ENCODE peak calls at places on chromosomes 7 and 10, in five cellular contexts. D is foreskin fibroblast, V is AG04450, J is choroid plexus epithelial cell, L is neural progenitor cell. Q is an unnamed sample.

GRCh38 chr10:59387951-59388431 is 25.6 kb upstream of the FAM13C start:
- DNase-seq in L (peak), J (peak), V (peak), D (peak), Q (peak)

GRCh38 chr7:47439181-47439667 is 142.7 kb downstream of the TNS3 start:
- DNase-seq in J (no peak), L (no peak), V (no peak), D (no peak), Q (no peak)

GRCh38 chr7:44530990-44531389 is 10.1 kb downstream of the NPC1L1 start:
- DNase-seq in V (no peak), D (no peak), J (no peak), L (no peak), Q (no peak)

GRCh38 chr10:79025113-79025832 is 43.5 kb upstream of the ZMIZ1 start:
- DNase-seq in J (no peak), V (no peak), D (no peak), L (peak), Q (no peak)

GRCh38 chr10:64977912-64978311 is 1456.7 kb downstream of the REEP3 start:
- DNase-seq in V (no peak), J (peak), D (no peak), L (no peak), Q (no peak)

GRCh38 chr10:68598978-68599753 is 39.0 kb downstream of the TET1 start:
- DNase-seq in J (no peak), V (peak), D (peak), L (peak), Q (peak)

GRCh38 chr7:105745681-105746330 is 130.6 kb downstream of the ATXN7L1 start:
- DNase-seq in D (no peak), V (no peak), J (no peak), L (no peak), Q (no peak)

GRCh38 chr10:3091346-3091787 is 24.0 kb downstream of the PFKP start:
- DNase-seq in D (peak), J (peak), L (no peak), V (peak), Q (peak)

GRCh38 chr10:75707080-75707840 is 275.8 kb downstream of the LRMDA start:
- DNase-seq in J (no peak), L (no peak), V (no peak), D (no peak), Q (no peak)

GRCh38 chr10:102778781-102779180 is 35.0 kb downstream of the WBP1L start:
- DNase-seq in D (no peak), J (no peak), V (no peak), L (no peak), Q (no peak)

GRCh38 chr7:100465702-100466311 is 1.7 kb upstream of the SPACDR start:
- DNase-seq in V (no peak), L (peak), J (peak), D (peak), Q (no peak)

GRCh38 chr10:5406918-5407317 is 2.3 kb upstream of the TUBAL3 start:
- DNase-seq in D (no peak), V (no peak), J (no peak), L (no peak), Q (no peak)

GRCh38 chr7:65276822-65277221 is 96.8 kb upstream of the ZNF92 start:
- DNase-seq in V (no peak), D (no peak), L (no peak), J (no peak), Q (no peak)

GRCh38 chr10:84221916-84222315 is 3.4 kb downstream of the LRIT2 start:
- DNase-seq in L (no peak), J (no peak), D (no peak), V (no peak), Q (no peak)

GRCh38 chr10:91856637-91857036 is 52.6 kb downstream of the FGFBP3 start:
- DNase-seq in D (peak), J (peak), V (no peak), L (peak), Q (no peak)

GRCh38 chr7:87580636-87581035 is 20.0 kb downstream of the ABCB1 start:
- DNase-seq in L (peak), J (no peak), V (no peak), D (no peak), Q (no peak)

GRCh38 chr7:155351120-155351870 is 53.6 kb downstream of the INSIG1 start:
- DNase-seq in J (no peak), V (no peak), D (no peak), L (no peak), Q (no peak)

GRCh38 chr10:4830546-4830945 is 4.5 kb downstream of the AKR1E2 start:
- DNase-seq in L (no peak), D (no peak), V (no peak), J (no peak), Q (no peak)

GRCh38 chr7:128448751-128449300 is 6.9 kb upstream of the HILPDA start:
- DNase-seq in V (no peak), D (no peak), L (no peak), J (no peak), Q (no peak)

GRCh38 chr10:70588852-70589570 is 13.5 kb downstream of the PRF1 start:
- DNase-seq in D (no peak), L (no peak), J (no peak), V (no peak), Q (no peak)

GRCh38 chr10:47370015-47370767 is 13.9 kb downstream of the ZNF488 start:
- DNase-seq in J (no peak), L (no peak), V (no peak), D (no peak), Q (no peak)
- TF ChIP-seq CTCF in J (no peak), L (no peak), V (no peak), D (no peak), Q (no peak)

GRCh38 chr7:149284850-149285580 is 23.0 kb downstream of the ZNF783 start:
- DNase-seq in L (peak), J (peak), D (peak), V (peak), Q (peak)
- H3K4me3 ChIP-seq in L (peak), J (peak), D (peak), V (peak), Q (peak)

DNA sequence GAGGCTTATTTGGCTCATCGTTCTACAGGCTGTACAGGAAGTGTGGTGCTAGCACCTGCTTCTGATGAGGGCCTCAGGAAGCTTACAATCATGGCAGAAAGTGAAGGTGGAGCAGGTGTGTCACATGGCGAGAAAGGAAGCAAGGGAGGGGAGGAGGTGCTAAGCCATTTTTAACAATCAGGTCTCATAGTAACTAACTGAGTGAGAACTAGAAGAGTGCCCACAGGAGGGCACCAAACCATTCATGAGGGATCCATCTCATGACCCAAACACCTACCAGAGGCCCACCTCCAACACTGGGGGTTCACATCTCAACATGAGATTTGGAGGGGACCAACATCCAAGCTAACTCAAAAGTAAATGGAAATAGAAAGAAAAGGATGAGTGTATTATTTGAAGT is 78.1 kb downstream of the CXCL12 start:
- DNase-seq in L (peak), V (no peak), J (peak), D (peak), Q (no peak)
- TF ChIP-seq CTCF in L (peak), V (peak), J (peak), D (peak), Q (no peak)

GRCh38 chr10:105647354-105647753 is 1006.3 kb downstream of the SORCS3 start:
- DNase-seq in D (no peak), L (no peak), V (no peak), J (no peak), Q (no peak)

GRCh38 chr10:105650311-105650710 is 1009.2 kb downstream of the SORCS3 start:
- DNase-seq in L (peak), J (no peak), D (no peak), V (no peak), Q (no peak)

GRCh38 chr10:105643662-105644061 is 1002.6 kb downstream of the SORCS3 start:
- DNase-seq in V (no peak), J (no peak), L (no peak), D (no peak), Q (no peak)

GRCh38 chr10:105644978-105645377 is 1003.9 kb downstream of the SORCS3 start:
- DNase-seq in J (no peak), D (no peak), L (no peak), V (no peak), Q (no peak)

GRCh38 chr10:105644559-105644958 is 1003.5 kb downstream of the SORCS3 start:
- DNase-seq in L (no peak), V (no peak), D (no peak), J (no peak), Q (no peak)
- H3K4me3 ChIP-seq in L (no peak), V (no peak), D (no peak), J (no peak), Q (no peak)

GRCh38 chr7:142483659-142484317 is 225.9 kb upstream of the PRSS58 start:
- DNase-seq in D (no peak), L (no peak), J (no peak), V (no peak), Q (no peak)
- TF ChIP-seq CTCF in D (no peak), L (peak), J (no peak), V (no peak), Q (no peak)

Q was measured in AG04449.